ENCODE peak calls at places on chromosomes 13 and 19, in six cellular contexts. Y is natural killer cell treated with Interleukin-12 subunit alpha and Interleukin-12 subunit beta and Interleukin-15 and Interleukin-18, amount 100 ng/mL, for 72 hours; X is NCI-H2081; S is A549; M is AG09309; Q is iris pigment epithelial cell. P is an unnamed sample.

GRCh38 chr19:52453324-52454094 is at the start of gene ZNF578:
- DNase-seq in Q (peak; percentile 92), X (peak; percentile 57), Y (peak; percentile 85), S (no peak), M (peak; percentile 43), P (peak; percentile 86)

GRCh38 chr13:40236566-40237168 is 429.8 kb downstream of the FOXO1 start:
- DNase-seq in Q (peak; percentile 75), Y (no peak), X (no peak), M (no peak), S (no peak), P (peak; percentile 60)

GRCh38 chr19:32566246-32566830 is 14.7 kb upstream of the PDCD5 start:
- DNase-seq in S (no peak), X (no peak), Q (no peak), Y (no peak), M (no peak), P (peak; percentile 70)

GRCh38 chr13:93794197-93794885 is 567.7 kb downstream of the GPC6 start:
- DNase-seq in Y (no peak), S (no peak), X (no peak), M (no peak), Q (no peak), P (no peak)

GRCh38 chr19:13953021-13953531 is 767 bp downstream of the DCAF15 start:
- DNase-seq in Q (peak; percentile 57), Y (no peak), X (no peak), M (peak; percentile 29), S (peak; percentile 35), P (peak; percentile 59)

GRCh38 chr13:39210961-39211534 is 172.8 kb downstream of the NHLRC3 start:
- DNase-seq in M (no peak), Y (no peak), S (no peak), X (no peak), Q (peak; percentile 2), P (no peak)

GRCh38 chr13:78382946-78383542 is 220.3 kb downstream of the POU4F1 start:
- DNase-seq in S (no peak), Q (no peak), X (no peak), M (no peak), Y (no peak), P (no peak)

GRCh38 chr19:34588846-34589245 is 88.1 kb downstream of the SCGB2B2 start:
- DNase-seq in Q (no peak), X (no peak), S (no peak), M (no peak), Y (no peak), P (no peak)

GRCh38 chr19:31338069-31338767 is 11.0 kb downstream of the TSHZ3 start:
- DNase-seq in S (peak; percentile 55), M (no peak), Q (peak; percentile 81), X (no peak), Y (no peak), P (peak; percentile 70)

GRCh38 chr13:24357756-24358155 is 48.4 kb downstream of the C1QTNF9 start:
- DNase-seq in M (no peak), S (no peak), X (no peak), Q (no peak), Y (no peak), P (no peak)

GRCh38 chr13:102707465-102707864 is 12.6 kb upstream of the METTL21C start:
- DNase-seq in Q (peak; percentile 88), M (peak; percentile 96), Y (no peak), S (peak; percentile 8), X (no peak), P (peak; percentile 93)

P was measured in LHCN-M2.